ENCODE peak calls at places on chromosomes 1 and 21, in seven cellular contexts. One of them, this sample, is unnamed.

GRCh38 chr21:15124731-15125130 is 59.9 kb upstream of the NRIP1 start:
- DNase-seq in stimulated activated CD8-positive, alpha-beta memory T cell treated with anti-CD3 and anti-CD28 coated beads, Interleukin-7, amount 100 ng/mL, for 1 hour: no peak
- DNase-seq in GM04504: no peak
- DNase-seq in left cardiac atrium: no peak
- DNase-seq in mammary epithelial cell: no peak
- DNase-seq in HS-5: no peak
- DNase-seq in NCI-H1417 treated with DMSO at 0.1 percent for 48 hours: no peak
- DNase-seq in this sample: no peak

GRCh38 chr1:233240839-233241682 is 54.5 kb downstream of the PCNX2 start:
- DNase-seq in stimulated activated CD8-positive, alpha-beta memory T cell treated with anti-CD3 and anti-CD28 coated beads, Interleukin-7, amount 100 ng/mL, for 1 hour: no peak
- DNase-seq in NCI-H1417 treated with DMSO at 0.1 percent for 48 hours: no peak
- DNase-seq in mammary epithelial cell: no peak
- DNase-seq in HS-5: no peak
- DNase-seq in left cardiac atrium: peak
- DNase-seq in GM04504: no peak
- DNase-seq in this sample: no peak

GRCh38 chr1:107081102-107081501 is 24.6 kb downstream of the PRMT6 start:
- DNase-seq in left cardiac atrium: no peak
- DNase-seq in GM04504: no peak
- DNase-seq in HS-5: no peak
- DNase-seq in mammary epithelial cell: no peak
- DNase-seq in NCI-H1417 treated with DMSO at 0.1 percent for 48 hours: no peak
- DNase-seq in stimulated activated CD8-positive, alpha-beta memory T cell treated with anti-CD3 and anti-CD28 coated beads, Interleukin-7, amount 100 ng/mL, for 1 hour: no peak
- DNase-seq in this sample: no peak

GRCh38 chr21:41112740-41113692 is 54.9 kb upstream of the BACE2 start:
- DNase-seq in GM04504: peak
- DNase-seq in HS-5: no peak
- DNase-seq in mammary epithelial cell: peak
- DNase-seq in left cardiac atrium: no peak
- DNase-seq in NCI-H1417 treated with DMSO at 0.1 percent for 48 hours: no peak
- DNase-seq in stimulated activated CD8-positive, alpha-beta memory T cell treated with anti-CD3 and anti-CD28 coated beads, Interleukin-7, amount 100 ng/mL, for 1 hour: no peak
- DNase-seq in this sample: no peak

GRCh38 chr1:40094481-40095110 is 2.5 kb downstream of the PPT1 start:
- DNase-seq in NCI-H1417 treated with DMSO at 0.1 percent for 48 hours: no peak
- DNase-seq in HS-5: no peak
- DNase-seq in mammary epithelial cell: no peak
- DNase-seq in GM04504: no peak
- DNase-seq in left cardiac atrium: no peak
- DNase-seq in stimulated activated CD8-positive, alpha-beta memory T cell treated with anti-CD3 and anti-CD28 coated beads, Interleukin-7, amount 100 ng/mL, for 1 hour: no peak
- DNase-seq in this sample: no peak

GRCh38 chr1:30778156-30778978 is 20.8 kb upstream of the LAPTM5 start:
- DNase-seq in NCI-H1417 treated with DMSO at 0.1 percent for 48 hours: no peak
- DNase-seq in mammary epithelial cell: peak
- DNase-seq in GM04504: peak
- DNase-seq in stimulated activated CD8-positive, alpha-beta memory T cell treated with anti-CD3 and anti-CD28 coated beads, Interleukin-7, amount 100 ng/mL, for 1 hour: no peak
- DNase-seq in left cardiac atrium: peak
- DNase-seq in HS-5: peak
- DNase-seq in this sample: no peak

GRCh38 chr21:17911628-17912027 is 92.5 kb upstream of the C21orf91 start:
- DNase-seq in stimulated activated CD8-positive, alpha-beta memory T cell treated with anti-CD3 and anti-CD28 coated beads, Interleukin-7, amount 100 ng/mL, for 1 hour: no peak
- DNase-seq in HS-5: peak
- DNase-seq in GM04504: peak
- DNase-seq in mammary epithelial cell: peak
- DNase-seq in left cardiac atrium: no peak
- DNase-seq in NCI-H1417 treated with DMSO at 0.1 percent for 48 hours: no peak
- DNase-seq in this sample: no peak

GRCh38 chr1:240968864-240969263 is 356.9 kb upstream of the GREM2 start:
- DNase-seq in HS-5: no peak
- DNase-seq in GM04504: no peak
- DNase-seq in mammary epithelial cell: no peak
- DNase-seq in left cardiac atrium: no peak
- DNase-seq in stimulated activated CD8-positive, alpha-beta memory T cell treated with anti-CD3 and anti-CD28 coated beads, Interleukin-7, amount 100 ng/mL, for 1 hour: no peak
- DNase-seq in NCI-H1417 treated with DMSO at 0.1 percent for 48 hours: no peak
- DNase-seq in this sample: no peak

GRCh38 chr1:119739150-119739549 is 27.4 kb downstream of the PHGDH start:
- DNase-seq in left cardiac atrium: no peak
- DNase-seq in mammary epithelial cell: no peak
- DNase-seq in HS-5: no peak
- DNase-seq in stimulated activated CD8-positive, alpha-beta memory T cell treated with anti-CD3 and anti-CD28 coated beads, Interleukin-7, amount 100 ng/mL, for 1 hour: no peak
- DNase-seq in NCI-H1417 treated with DMSO at 0.1 percent for 48 hours: no peak
- DNase-seq in GM04504: no peak
- DNase-seq in this sample: no peak

GRCh38 chr1:156852414-156852874 is 6.5 kb downstream of the INSRR start:
- DNase-seq in stimulated activated CD8-positive, alpha-beta memory T cell treated with anti-CD3 and anti-CD28 coated beads, Interleukin-7, amount 100 ng/mL, for 1 hour: no peak
- DNase-seq in GM04504: no peak
- DNase-seq in NCI-H1417 treated with DMSO at 0.1 percent for 48 hours: peak
- DNase-seq in left cardiac atrium: peak
- DNase-seq in mammary epithelial cell: no peak
- DNase-seq in HS-5: no peak
- DNase-seq in this sample: no peak

GRCh38 chr1:215567491-215568286 is 585 bp downstream of the KCTD3 start:
- DNase-seq in left cardiac atrium: peak
- DNase-seq in mammary epithelial cell: peak
- DNase-seq in HS-5: peak
- DNase-seq in GM04504: peak
- DNase-seq in stimulated activated CD8-positive, alpha-beta memory T cell treated with anti-CD3 and anti-CD28 coated beads, Interleukin-7, amount 100 ng/mL, for 1 hour: no peak
- DNase-seq in NCI-H1417 treated with DMSO at 0.1 percent for 48 hours: peak
- DNase-seq in this sample: no peak

GRCh38 chr1:108009603-108010195 is 44.7 kb upstream of the VAV3 start:
- DNase-seq in NCI-H1417 treated with DMSO at 0.1 percent for 48 hours: no peak
- DNase-seq in GM04504: no peak
- DNase-seq in mammary epithelial cell: peak
- DNase-seq in stimulated activated CD8-positive, alpha-beta memory T cell treated with anti-CD3 and anti-CD28 coated beads, Interleukin-7, amount 100 ng/mL, for 1 hour: no peak
- DNase-seq in left cardiac atrium: no peak
- DNase-seq in HS-5: peak
- DNase-seq in this sample: no peak

GRCh38 chr1:62356257-62356835 is 37.1 kb upstream of the KANK4 start:
- DNase-seq in mammary epithelial cell: peak
- DNase-seq in NCI-H1417 treated with DMSO at 0.1 percent for 48 hours: no peak
- DNase-seq in GM04504: peak
- DNase-seq in stimulated activated CD8-positive, alpha-beta memory T cell treated with anti-CD3 and anti-CD28 coated beads, Interleukin-7, amount 100 ng/mL, for 1 hour: no peak
- DNase-seq in left cardiac atrium: no peak
- DNase-seq in HS-5: peak
- DNase-seq in this sample: no peak

GRCh38 chr1:77632216-77632615 is 50.2 kb downstream of the ZZZ3 start:
- DNase-seq in left cardiac atrium: no peak
- DNase-seq in GM04504: no peak
- DNase-seq in HS-5: no peak
- DNase-seq in stimulated activated CD8-positive, alpha-beta memory T cell treated with anti-CD3 and anti-CD28 coated beads, Interleukin-7, amount 100 ng/mL, for 1 hour: no peak
- DNase-seq in NCI-H1417 treated with DMSO at 0.1 percent for 48 hours: no peak
- DNase-seq in mammary epithelial cell: no peak
- DNase-seq in this sample: no peak

GRCh38 chr1:51664412-51665240 is 47.7 kb downstream of the OSBPL9 start:
- DNase-seq in left cardiac atrium: no peak
- DNase-seq in GM04504: no peak
- DNase-seq in HS-5: no peak
- DNase-seq in stimulated activated CD8-positive, alpha-beta memory T cell treated with anti-CD3 and anti-CD28 coated beads, Interleukin-7, amount 100 ng/mL, for 1 hour: no peak
- DNase-seq in NCI-H1417 treated with DMSO at 0.1 percent for 48 hours: no peak
- DNase-seq in mammary epithelial cell: no peak
- DNase-seq in this sample: no peak

GRCh38 chr1:1763657-1764621 is 14.3 kb downstream of the NADK start:
- DNase-seq in stimulated activated CD8-positive, alpha-beta memory T cell treated with anti-CD3 and anti-CD28 coated beads, Interleukin-7, amount 100 ng/mL, for 1 hour: no peak
- DNase-seq in NCI-H1417 treated with DMSO at 0.1 percent for 48 hours: no peak
- DNase-seq in mammary epithelial cell: peak
- DNase-seq in HS-5: no peak
- DNase-seq in GM04504: peak
- DNase-seq in left cardiac atrium: peak
- DNase-seq in this sample: no peak

GRCh38 chr1:54254055-54254454 is 54.1 kb downstream of the MRPL37 start:
- DNase-seq in HS-5: no peak
- DNase-seq in NCI-H1417 treated with DMSO at 0.1 percent for 48 hours: peak
- DNase-seq in GM04504: no peak
- DNase-seq in left cardiac atrium: no peak
- DNase-seq in mammary epithelial cell: peak
- DNase-seq in stimulated activated CD8-positive, alpha-beta memory T cell treated with anti-CD3 and anti-CD28 coated beads, Interleukin-7, amount 100 ng/mL, for 1 hour: no peak
- DNase-seq in this sample: no peak

GRCh38 chr21:22609802-22610201 is 1611.6 kb downstream of the NCAM2 start:
- DNase-seq in stimulated activated CD8-positive, alpha-beta memory T cell treated with anti-CD3 and anti-CD28 coated beads, Interleukin-7, amount 100 ng/mL, for 1 hour: no peak
- DNase-seq in mammary epithelial cell: no peak
- DNase-seq in NCI-H1417 treated with DMSO at 0.1 percent for 48 hours: no peak
- DNase-seq in left cardiac atrium: no peak
- DNase-seq in HS-5: no peak
- DNase-seq in GM04504: no peak
- DNase-seq in this sample: no peak

This sample was measured in central memory CD8-positive, alpha-beta T cell.